ENCODE peak calls at places on chromosomes 6 and 20, in nine cellular contexts. One of them, this sample, is unnamed.

GRCh38 chr6:52984247-52984646 is 10.8 kb downstream of the GSTA4 start:
- DNase-seq in activated T-helper 1 cell treated with anti-CD3 and anti-CD28 coated beads, Interleukin-12 subunit alpha, Interleukin-12 subunit beta, Interleukin-2, Interleukin-4 antibody, amounts not matched to agents 30 ng/mL and 10 ng/mL and 1 ng/mL, durations not matched to agents 14 hours and 24 hours and 36 hours: peak; percentile 47
- DNase-seq in fibroblast of pulmonary artery: no peak
- DNase-seq in heart left ventricle: no peak
- DNase-seq in brain pericyte: no peak
- DNase-seq in cardiac fibroblast: no peak
- DNase-seq in hypothalamus: no peak
- DNase-seq in fibroblast of the conjunctiva: no peak
- DNase-seq in Right ventricle myocardium superior: no peak
- DNase-seq in this sample: no peak

GRCh38 chr6:63333440-63333839 is 13.7 kb upstream of the LGSN start:
- DNase-seq in activated T-helper 1 cell treated with anti-CD3 and anti-CD28 coated beads, Interleukin-12 subunit alpha, Interleukin-12 subunit beta, Interleukin-2, Interleukin-4 antibody, amounts not matched to agents 30 ng/mL and 10 ng/mL and 1 ng/mL, durations not matched to agents 14 hours and 24 hours and 36 hours: no peak
- DNase-seq in fibroblast of pulmonary artery: no peak
- DNase-seq in heart left ventricle: no peak
- DNase-seq in brain pericyte: no peak
- DNase-seq in cardiac fibroblast: no peak
- DNase-seq in hypothalamus: no peak
- DNase-seq in fibroblast of the conjunctiva: no peak
- DNase-seq in Right ventricle myocardium superior: no peak
- DNase-seq in this sample: no peak

GRCh38 chr6:257031-257725 is 35.1 kb upstream of the DUSP22 start:
- DNase-seq in activated T-helper 1 cell treated with anti-CD3 and anti-CD28 coated beads, Interleukin-12 subunit alpha, Interleukin-12 subunit beta, Interleukin-2, Interleukin-4 antibody, amounts not matched to agents 30 ng/mL and 10 ng/mL and 1 ng/mL, durations not matched to agents 14 hours and 24 hours and 36 hours: no peak
- DNase-seq in fibroblast of pulmonary artery: peak; percentile 31
- DNase-seq in heart left ventricle: no peak
- DNase-seq in brain pericyte: no peak
- DNase-seq in cardiac fibroblast: no peak
- DNase-seq in hypothalamus: no peak
- DNase-seq in fibroblast of the conjunctiva: no peak
- DNase-seq in Right ventricle myocardium superior: no peak
- DNase-seq in this sample: no peak

GRCh38 chr6:134657751-134658522 is 292.0 kb downstream of the ALDH8A1 start:
- DNase-seq in activated T-helper 1 cell treated with anti-CD3 and anti-CD28 coated beads, Interleukin-12 subunit alpha, Interleukin-12 subunit beta, Interleukin-2, Interleukin-4 antibody, amounts not matched to agents 30 ng/mL and 10 ng/mL and 1 ng/mL, durations not matched to agents 14 hours and 24 hours and 36 hours: no peak
- DNase-seq in fibroblast of pulmonary artery: no peak
- DNase-seq in heart left ventricle: no peak
- DNase-seq in brain pericyte: no peak
- DNase-seq in cardiac fibroblast: no peak
- DNase-seq in hypothalamus: no peak
- DNase-seq in fibroblast of the conjunctiva: no peak
- DNase-seq in Right ventricle myocardium superior: no peak
- DNase-seq in this sample: no peak

GRCh38 chr6:25504661-25505060 is 147.4 kb upstream of the SCGN start:
- DNase-seq in activated T-helper 1 cell treated with anti-CD3 and anti-CD28 coated beads, Interleukin-12 subunit alpha, Interleukin-12 subunit beta, Interleukin-2, Interleukin-4 antibody, amounts not matched to agents 30 ng/mL and 10 ng/mL and 1 ng/mL, durations not matched to agents 14 hours and 24 hours and 36 hours: no peak
- DNase-seq in fibroblast of pulmonary artery: no peak
- DNase-seq in heart left ventricle: no peak
- DNase-seq in brain pericyte: no peak
- DNase-seq in cardiac fibroblast: no peak
- DNase-seq in hypothalamus: no peak
- DNase-seq in fibroblast of the conjunctiva: no peak
- DNase-seq in Right ventricle myocardium superior: no peak
- DNase-seq in this sample: no peak

GRCh38 chr20:50152394-50153152 is 950 bp downstream of the PEDS1 start:
- DNase-seq in activated T-helper 1 cell treated with anti-CD3 and anti-CD28 coated beads, Interleukin-12 subunit alpha, Interleukin-12 subunit beta, Interleukin-2, Interleukin-4 antibody, amounts not matched to agents 30 ng/mL and 10 ng/mL and 1 ng/mL, durations not matched to agents 14 hours and 24 hours and 36 hours: no peak
- DNase-seq in fibroblast of pulmonary artery: no peak
- DNase-seq in heart left ventricle: no peak
- DNase-seq in brain pericyte: no peak
- DNase-seq in cardiac fibroblast: no peak
- DNase-seq in hypothalamus: no peak
- DNase-seq in fibroblast of the conjunctiva: no peak
- DNase-seq in Right ventricle myocardium superior: no peak
- DNase-seq in this sample: no peak

GRCh38 chr6:52612336-52613096 is 35.7 kb upstream of the TRAM2 start:
- DNase-seq in activated T-helper 1 cell treated with anti-CD3 and anti-CD28 coated beads, Interleukin-12 subunit alpha, Interleukin-12 subunit beta, Interleukin-2, Interleukin-4 antibody, amounts not matched to agents 30 ng/mL and 10 ng/mL and 1 ng/mL, durations not matched to agents 14 hours and 24 hours and 36 hours: no peak
- DNase-seq in fibroblast of pulmonary artery: no peak
- DNase-seq in heart left ventricle: no peak
- DNase-seq in brain pericyte: no peak
- DNase-seq in cardiac fibroblast: peak; percentile 48
- DNase-seq in hypothalamus: no peak
- DNase-seq in fibroblast of the conjunctiva: no peak
- DNase-seq in Right ventricle myocardium superior: no peak
- DNase-seq in this sample: peak; percentile 98

GRCh38 chr20:33687370-33687915 is 1.3 kb upstream of the E2F1 start:
- DNase-seq in activated T-helper 1 cell treated with anti-CD3 and anti-CD28 coated beads, Interleukin-12 subunit alpha, Interleukin-12 subunit beta, Interleukin-2, Interleukin-4 antibody, amounts not matched to agents 30 ng/mL and 10 ng/mL and 1 ng/mL, durations not matched to agents 14 hours and 24 hours and 36 hours: no peak
- DNase-seq in fibroblast of pulmonary artery: peak; percentile 78
- DNase-seq in heart left ventricle: no peak
- DNase-seq in brain pericyte: no peak
- DNase-seq in cardiac fibroblast: peak; percentile 74
- DNase-seq in hypothalamus: no peak
- DNase-seq in fibroblast of the conjunctiva: no peak
- DNase-seq in Right ventricle myocardium superior: no peak
- DNase-seq in this sample: no peak

GRCh38 chr6:166619912-166620311 is 7.1 kb downstream of the RPS6KA2 start:
- DNase-seq in activated T-helper 1 cell treated with anti-CD3 and anti-CD28 coated beads, Interleukin-12 subunit alpha, Interleukin-12 subunit beta, Interleukin-2, Interleukin-4 antibody, amounts not matched to agents 30 ng/mL and 10 ng/mL and 1 ng/mL, durations not matched to agents 14 hours and 24 hours and 36 hours: no peak
- DNase-seq in fibroblast of pulmonary artery: peak; percentile 98
- DNase-seq in heart left ventricle: peak; percentile 64
- DNase-seq in brain pericyte: peak; percentile 71
- DNase-seq in cardiac fibroblast: peak; percentile 98
- DNase-seq in hypothalamus: no peak
- DNase-seq in fibroblast of the conjunctiva: peak; percentile 97
- DNase-seq in Right ventricle myocardium superior: no peak
- DNase-seq in this sample: no peak

GRCh38 chr6:160000280-160000704 is 31.4 kb downstream of the IGF2R start:
- DNase-seq in activated T-helper 1 cell treated with anti-CD3 and anti-CD28 coated beads, Interleukin-12 subunit alpha, Interleukin-12 subunit beta, Interleukin-2, Interleukin-4 antibody, amounts not matched to agents 30 ng/mL and 10 ng/mL and 1 ng/mL, durations not matched to agents 14 hours and 24 hours and 36 hours: no peak
- DNase-seq in fibroblast of pulmonary artery: no peak
- DNase-seq in heart left ventricle: no peak
- DNase-seq in brain pericyte: no peak
- DNase-seq in cardiac fibroblast: no peak
- DNase-seq in hypothalamus: no peak
- DNase-seq in fibroblast of the conjunctiva: no peak
- DNase-seq in Right ventricle myocardium superior: no peak
- DNase-seq in this sample: no peak

GRCh38 chr6:33578588-33579011 is 1.5 kb downstream of the BAK1 start:
- DNase-seq in activated T-helper 1 cell treated with anti-CD3 and anti-CD28 coated beads, Interleukin-12 subunit alpha, Interleukin-12 subunit beta, Interleukin-2, Interleukin-4 antibody, amounts not matched to agents 30 ng/mL and 10 ng/mL and 1 ng/mL, durations not matched to agents 14 hours and 24 hours and 36 hours: peak; percentile 65
- DNase-seq in fibroblast of pulmonary artery: no peak
- DNase-seq in heart left ventricle: no peak
- DNase-seq in brain pericyte: no peak
- DNase-seq in cardiac fibroblast: no peak
- DNase-seq in hypothalamus: no peak
- DNase-seq in fibroblast of the conjunctiva: no peak
- DNase-seq in Right ventricle myocardium superior: peak; percentile 34
- DNase-seq in this sample: no peak

GRCh38 chr6:150549577-150550184 is 50.0 kb upstream of the PLEKHG1 start:
- DNase-seq in activated T-helper 1 cell treated with anti-CD3 and anti-CD28 coated beads, Interleukin-12 subunit alpha, Interleukin-12 subunit beta, Interleukin-2, Interleukin-4 antibody, amounts not matched to agents 30 ng/mL and 10 ng/mL and 1 ng/mL, durations not matched to agents 14 hours and 24 hours and 36 hours: no peak
- DNase-seq in fibroblast of pulmonary artery: no peak
- DNase-seq in heart left ventricle: no peak
- DNase-seq in brain pericyte: no peak
- DNase-seq in cardiac fibroblast: no peak
- DNase-seq in hypothalamus: no peak
- DNase-seq in fibroblast of the conjunctiva: no peak
- DNase-seq in Right ventricle myocardium superior: no peak
- DNase-seq in this sample: no peak

GRCh38 chr6:41288025-41288777 is 1.7 kb upstream of the TREM1 start:
- DNase-seq in activated T-helper 1 cell treated with anti-CD3 and anti-CD28 coated beads, Interleukin-12 subunit alpha, Interleukin-12 subunit beta, Interleukin-2, Interleukin-4 antibody, amounts not matched to agents 30 ng/mL and 10 ng/mL and 1 ng/mL, durations not matched to agents 14 hours and 24 hours and 36 hours: no peak
- DNase-seq in fibroblast of pulmonary artery: peak; percentile 35
- DNase-seq in heart left ventricle: no peak
- DNase-seq in brain pericyte: no peak
- DNase-seq in cardiac fibroblast: peak; percentile 20
- DNase-seq in hypothalamus: no peak
- DNase-seq in fibroblast of the conjunctiva: no peak
- DNase-seq in Right ventricle myocardium superior: no peak
- DNase-seq in this sample: no peak

GRCh38 chr6:35725721-35726438 is 11.0 kb upstream of the ARMC12 start:
- DNase-seq in activated T-helper 1 cell treated with anti-CD3 and anti-CD28 coated beads, Interleukin-12 subunit alpha, Interleukin-12 subunit beta, Interleukin-2, Interleukin-4 antibody, amounts not matched to agents 30 ng/mL and 10 ng/mL and 1 ng/mL, durations not matched to agents 14 hours and 24 hours and 36 hours: no peak
- DNase-seq in fibroblast of pulmonary artery: peak; percentile 87
- DNase-seq in heart left ventricle: peak; percentile 70
- DNase-seq in brain pericyte: peak; percentile 69
- DNase-seq in cardiac fibroblast: peak; percentile 83
- DNase-seq in hypothalamus: peak; percentile 26
- DNase-seq in fibroblast of the conjunctiva: peak; percentile 72
- DNase-seq in Right ventricle myocardium superior: peak; percentile 82
- DNase-seq in this sample: no peak

This sample was measured in foreskin melanocyte.